ENCODE peak calls at places on chromosomes 5 and 9, in six cellular contexts. N is GM12878, T is A673, S is astrocyte, Q is PC-3, R is mammary epithelial cell. E is an unnamed sample.

GRCh38 chr5:61640631-61641030 is 308.6 kb downstream of the ZSWIM6 start:
- DNase-seq in Q (no peak), R (peak; percentile 55), N (no peak), T (no peak), S (peak; percentile 44), E (peak; percentile 57)

GRCh38 chr5:114789773-114790402 is 379.8 kb downstream of the TRIM36 start:
- DNase-seq in T (peak; percentile 43), R (peak; percentile 9), N (no peak), S (peak; percentile 0), Q (peak; percentile 51), E (no peak)

GRCh38 chr9:119052339-119053030 is 316.8 kb downstream of the BRINP1 start:
- DNase-seq in T (no peak), Q (no peak), N (no peak), S (no peak), R (peak; percentile 63), E (no peak)

GRCh38 chr5:149779071-149779470 is 49.0 kb downstream of the PPARGC1B start:
- DNase-seq in Q (no peak), R (no peak), S (no peak), T (no peak), N (no peak), E (no peak)

GRCh38 chr5:59358497-59358896 is 535.0 kb downstream of the PDE4D start:
- DNase-seq in Q (no peak), S (peak; percentile 52), T (no peak), R (no peak), N (no peak), E (peak; percentile 78)

GRCh38 chr5:69492391-69493234 is at the start of gene OCLN:
- DNase-seq in N (no peak), S (no peak), R (peak; percentile 89), Q (peak; percentile 81), T (peak; percentile 81), E (no peak)

GRCh38 chr5:103981592-103981991 is 419.0 kb upstream of the NUDT12 start:
- DNase-seq in R (no peak), T (no peak), N (no peak), S (no peak), Q (no peak), E (no peak)

GRCh38 chr5:147539053-147539452 is 29.2 kb upstream of the DPYSL3 start:
- DNase-seq in T (no peak), S (peak; percentile 61), Q (peak; percentile 32), R (peak; percentile 42), N (no peak), E (peak; percentile 70)

GRCh38 chr5:133750356-133750755 is 138.0 kb upstream of the FSTL4 start:
- DNase-seq in T (no peak), R (no peak), S (no peak), Q (no peak), N (no peak), E (no peak)

GRCh38 chr9:113622600-113623400 is 159.3 kb downstream of the RGS3 start:
- DNase-seq in N (peak; percentile 44), T (peak; percentile 64), Q (peak; percentile 74), S (peak; percentile 95), R (peak; percentile 90), E (peak; percentile 71)

GRCh38 chr5:174608631-174609097 is 115.7 kb upstream of the MSX2 start:
- DNase-seq in N (no peak), S (peak; percentile 52), R (no peak), T (no peak), Q (no peak), E (peak; percentile 63)

GRCh38 chr5:172855597-172856292 is 21.7 kb downstream of the ERGIC1 start:
- DNase-seq in T (no peak), Q (no peak), N (no peak), R (no peak), S (no peak), E (no peak)

GRCh38 chr9:73176450-73176875 is 24.8 kb downstream of the ANXA1 start:
- DNase-seq in N (no peak), Q (peak; percentile 91), S (peak; percentile 43), R (peak; percentile 81), T (peak; percentile 84), E (peak; percentile 63)

GRCh38 chr9:97571664-97572063 is 61.5 kb downstream of the TSTD2 start:
- DNase-seq in R (no peak), T (no peak), Q (no peak), N (no peak), S (no peak), E (no peak)

DNA sequence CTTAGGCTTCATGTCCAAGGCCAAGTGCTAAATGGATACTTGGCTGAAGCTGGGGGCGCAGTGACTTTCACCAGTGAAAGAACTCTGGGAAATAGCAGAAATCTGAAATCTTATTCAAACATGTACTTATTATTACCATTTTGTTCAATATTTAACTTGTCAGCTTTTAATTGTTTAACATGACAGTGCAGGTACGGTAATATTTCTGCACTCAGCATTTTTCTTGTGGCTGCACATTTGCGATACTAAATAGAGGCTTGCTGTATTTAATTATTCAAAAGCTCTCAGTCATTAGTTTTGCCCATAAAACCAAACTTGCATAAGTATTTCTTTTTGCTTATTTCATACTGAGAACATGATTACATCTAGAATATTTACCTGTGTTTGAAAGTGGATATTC is 31.7 kb downstream of the GALNT12 start:
- DNase-seq in Q (no peak), T (no peak), R (no peak), N (no peak), S (no peak), E (no peak)
- H3K4me1 ChIP-seq in Q (no peaks in the 10 kb centered on the region), T (no peaks in the 10 kb centered on the region), R (no peaks in the 10 kb centered on the region), N (no peaks in the 10 kb centered on the region), S (no peaks in the 10 kb centered on the region), E (no peaks in the 10 kb centered on the region)

GRCh38 chr9:16542290-16542689 is 328.2 kb downstream of the BNC2 start:
- DNase-seq in N (peak; percentile 25), Q (no peak), S (no peak), R (no peak), T (no peak), E (no peak)

GRCh38 chr9:16544842-16545241 is 325.6 kb downstream of the BNC2 start:
- DNase-seq in S (no peak), N (no peak), R (no peak), Q (no peak), T (no peak), E (no peak)

GRCh38 chr9:16543225-16543624 is 327.2 kb downstream of the BNC2 start:
- DNase-seq in N (no peak), Q (no peak), T (no peak), S (no peak), R (no peak), E (no peak)

GRCh38 chr9:16543691-16544090 is 326.8 kb downstream of the BNC2 start:
- DNase-seq in T (no peak), N (no peak), S (no peak), R (no peak), Q (no peak), E (peak; percentile 19)

GRCh38 chr9:16545639-16546038 is 324.8 kb downstream of the BNC2 start:
- DNase-seq in S (no peak), T (no peak), N (no peak), Q (no peak), R (no peak), E (no peak)
- H3K27ac ChIP-seq in S (no peak overlapping the region), T (no peak overlapping the region), N (no peak overlapping the region), Q (no peak overlapping the region), R (no peak overlapping the region), E (no peak overlapping the region)

DNA sequence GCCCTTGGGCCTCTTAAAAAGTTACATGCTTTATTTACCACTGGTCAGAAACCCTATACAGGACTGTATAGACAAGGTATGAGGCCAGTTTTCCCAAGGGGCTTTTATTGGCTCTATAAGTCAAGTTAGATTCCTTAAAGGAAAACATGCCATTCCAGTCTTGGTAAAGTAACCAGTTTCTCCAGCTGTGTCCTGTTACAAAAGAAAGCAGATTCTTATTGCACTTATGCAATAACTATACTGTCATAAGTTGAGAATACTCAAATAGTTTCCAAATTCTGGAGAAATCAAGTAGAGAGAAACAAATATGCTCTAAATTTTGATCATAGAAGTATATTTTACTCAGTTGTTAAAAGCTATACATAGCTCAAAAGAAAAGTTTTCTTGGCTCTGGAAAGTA is 47.2 kb downstream of the PTGS1 start:
- DNase-seq in T (no peak), Q (no peak), R (no peak), S (no peak), N (no peak), E (no peak)
- TF ChIP-seq EZH2 in T (no peak), Q (no peak), R (no peak), S (no peak), N (no peak), E (no peak)

GRCh38 chr9:121288874-121289553 is 21.1 kb downstream of the GSN start:
- DNase-seq in N (no peak), T (peak; percentile 69), S (peak; percentile 88), Q (no peak), R (peak; percentile 77), E (peak; percentile 92)
- H3K4me1 ChIP-seq in N (no peaks in the 10 kb centered on the region), T (peaks cover 70% of the 10 kb centered on the region), S (peaks cover 42% of the 10 kb centered on the region), Q (peaks cover 33% of the 10 kb centered on the region), R (peaks cover 51% of the 10 kb centered on the region), E (peaks cover 36% of the 10 kb centered on the region)

E was measured in fibroblast of lung.